ENCODE peak calls at places on chromosomes 4 and X, in five cellular contexts. Z is neuronal stem cell, M is H9, E is trophoblast cell, T is H1. Y is an unnamed sample.

GRCh38 chrX:136691028-136691809 is 43.3 kb downstream of the CD40LG start:
- DNase-seq in Z (no peak), T (no peak), E (peak; percentile 6), M (no peak), Y (no peak)

GRCh38 chr4:22897520-22898108 is 204.9 kb downstream of the GBA3 start:
- DNase-seq in Z (peak; percentile 35), E (no peak), T (peak; percentile 29), M (peak; percentile 44), Y (peak; percentile 5)

GRCh38 chrX:98141466-98141865 is 1257.8 kb downstream of the RPA4 start:
- DNase-seq in Z (no peak), E (no peak), M (no peak), T (no peak), Y (no peak)

GRCh38 chr4:98838977-98839618 is 89.8 kb downstream of the EIF4E start:
- DNase-seq in T (no peak), E (no peak), M (no peak), Z (no peak), Y (peak; percentile 30)

GRCh38 chrX:132488819-132489255 is at the start of gene MBNL3:
- DNase-seq in T (no peak), M (peak; percentile 67), Z (peak; percentile 29), E (peak; percentile 18), Y (peak; percentile 56)

GRCh38 chrX:150476183-150476699 is 92.2 kb upstream of the MTM1 start:
- DNase-seq in M (no peak), E (no peak), T (no peak), Z (no peak), Y (no peak)

GRCh38 chr4:104879367-104879766 is 267.3 kb upstream of the TET2 start:
- DNase-seq in T (no peak), E (no peak), Z (no peak), M (no peak), Y (no peak)

GRCh38 chrX:149495573-149496071 is 9.5 kb downstream of the IDS start:
- DNase-seq in T (no peak), E (peak; percentile 17), M (no peak), Z (no peak), Y (peak; percentile 89)

GRCh38 chrX:14963447-14964236 is 90.4 kb downstream of the MOSPD2 start:
- DNase-seq in M (no peak), Z (no peak), E (no peak), T (no peak), Y (peak; percentile 45)

GRCh38 chrX:31572396-31572795 is 500.6 kb upstream of the FTHL17 start:
- DNase-seq in E (no peak), T (no peak), M (no peak), Z (no peak), Y (no peak)

GRCh38 chr4:71187399-71188196 is 151.2 kb upstream of the SLC4A4 start:
- DNase-seq in T (no peak), Z (peak; percentile 14), E (no peak), M (peak; percentile 56), Y (peak; percentile 66)

GRCh38 chr4:54213001-54213400 is 16.1 kb upstream of the PDGFRA start:
- DNase-seq in Z (no peak), M (no peak), E (no peak), T (no peak), Y (peak; percentile 43)

GRCh38 chr4:55509272-55509671 is 37.4 kb downstream of the CLOCK start:
- DNase-seq in E (no peak), Z (no peak), M (no peak), T (no peak), Y (no peak)

GRCh38 chr4:122845760-122846159 is 19.1 kb downstream of the FGF2 start:
- DNase-seq in Z (no peak), E (no peak), T (no peak), M (no peak), Y (no peak)
- H3K4me1 ChIP-seq in Z (peaks cover 2% of the 10 kb centered on the region), E (peaks cover 2% of the 10 kb centered on the region), T (peaks cover 13% of the 10 kb centered on the region), M (peaks cover 18% of the 10 kb centered on the region), Y (peaks cover 10% of the 10 kb centered on the region)

GRCh38 chr4:10303291-10303690 is 153.9 kb downstream of the ZNF518B start:
- DNase-seq in M (no peak), Z (no peak), E (no peak), T (no peak), Y (no peak)

GRCh38 chr4:10298681-10299080 is 158.5 kb downstream of the ZNF518B start:
- DNase-seq in M (no peak), Z (no peak), T (no peak), E (peak; percentile 78), Y (no peak)

GRCh38 chr4:10299601-10300000 is 157.6 kb downstream of the ZNF518B start:
- DNase-seq in E (peak; percentile 42), M (no peak), Z (no peak), T (no peak), Y (no peak)

GRCh38 chr4:10305816-10306215 is 151.4 kb downstream of the ZNF518B start:
- DNase-seq in E (no peak), Z (no peak), M (no peak), T (no peak), Y (no peak)

GRCh38 chr4:10302096-10302495 is 155.1 kb downstream of the ZNF518B start:
- DNase-seq in E (peak; percentile 57), T (no peak), Z (no peak), M (no peak), Y (no peak)
- H2BK12ac ChIP-seq in E (no peak overlapping the region), T (no peak overlapping the region), Z (no peak overlapping the region), M (no peak overlapping the region), Y (no peak overlapping the region)

GRCh38 chr4:153426207-153426886 is 39.8 kb upstream of the TMEM131L start:
- DNase-seq in E (no peak), T (no peak), Z (no peak), M (no peak), Y (no peak)
- H3K4me1 ChIP-seq in E (no peaks in the 10 kb centered on the region), T (no peaks in the 10 kb centered on the region), Z (no peaks in the 10 kb centered on the region), M (no peaks in the 10 kb centered on the region), Y (no peaks in the 10 kb centered on the region)

GRCh38 chrX:77118686-77119085 is 328.5 kb upstream of the FGF16 start:
- DNase-seq in E (no peak), M (no peak), Z (no peak), T (no peak), Y (no peak)

GRCh38 chrX:77114501-77114900 is 332.7 kb upstream of the FGF16 start:
- DNase-seq in M (no peak), E (no peak), T (no peak), Z (no peak), Y (no peak)

GRCh38 chrX:77119706-77120105 is 327.5 kb upstream of the FGF16 start:
- DNase-seq in E (no peak), M (no peak), Z (no peak), T (no peak), Y (no peak)
- H2BK12ac ChIP-seq in E (no peak overlapping the region), M (no peak overlapping the region), Z (no peak overlapping the region), T (no peak overlapping the region), Y (no peak overlapping the region)

GRCh38 chr4:153261431-153261830 is 57.2 kb downstream of the TRIM2 start:
- DNase-seq in M (no peak), E (no peak), Z (no peak), T (no peak), Y (no peak)
- H3K4me1 ChIP-seq in M (peaks cover 7% of the 10 kb centered on the region), E (peaks cover 3% of the 10 kb centered on the region), Z (peaks cover 2% of the 10 kb centered on the region), T (peaks cover 12% of the 10 kb centered on the region), Y (peaks cover 8% of the 10 kb centered on the region)

GRCh38 chrX:10648608-10649007 is 28.2 kb upstream of the MID1 start:
- DNase-seq in T (no peak), Z (no peak), M (no peak), E (no peak), Y (peak; percentile 33)

GRCh38 chrX:10649286-10649685 is 28.9 kb upstream of the MID1 start:
- DNase-seq in E (no peak), T (no peak), M (no peak), Z (no peak), Y (no peak)
- H2BK12ac ChIP-seq in E (no peak overlapping the region), T (no peak overlapping the region), M (no peak overlapping the region), Z (no peak overlapping the region), Y (no peak overlapping the region)

Y was measured in mesenchymal stem cell.